ENCODE peak calls at places on chromosomes 1 and 21, in eight cellular contexts. Q is AG08396, O is neural crest cell, J is fibroblast of mammary gland, K is HuH-7.5, H is hepatocyte, Z is fibroblast of lung, T is cardiac septum. F is an unnamed sample.

GRCh38 chr1:46248122-46248920 is 758 bp downstream of the RAD54L start:
- DNase-seq in Q (no peak), O (peak), J (peak), K (peak), H (peak), Z (peak), T (no peak), F (peak)

GRCh38 chr1:41394918-41395598 is 33.8 kb downstream of the FOXO6 start:
- DNase-seq in Q (no peak), O (no peak), J (no peak), K (no peak), H (peak), Z (peak), T (no peak), F (no peak)

GRCh38 chr1:114703242-114703641 is 7.9 kb upstream of the AMPD1 start:
- DNase-seq in Q (no peak), O (no peak), J (peak), K (no peak), H (no peak), Z (no peak), T (no peak), F (no peak)

GRCh38 chr1:232628335-232629214 is 1.4 kb downstream of the SIPA1L2 start:
- DNase-seq in Q (peak), O (no peak), J (peak), K (no peak), H (peak), Z (peak), T (no peak), F (no peak)

GRCh38 chr1:154719586-154720327 is 111.8 kb upstream of the ADAR start:
- DNase-seq in Q (no peak), O (no peak), J (no peak), K (no peak), H (no peak), Z (no peak), T (no peak), F (no peak)

GRCh38 chr1:88634538-88634937 is 49.5 kb upstream of the PKN2 start:
- DNase-seq in Q (no peak), O (no peak), J (no peak), K (no peak), H (no peak), Z (no peak), T (no peak), F (no peak)

GRCh38 chr1:116765962-116766361 is 11.7 kb downstream of the CD2 start:
- DNase-seq in Q (no peak), O (no peak), J (peak), K (no peak), H (no peak), Z (peak), T (no peak), F (no peak)

GRCh38 chr1:235996048-235996785 is 68.7 kb downstream of the NID1 start:
- DNase-seq in Q (no peak), O (no peak), J (no peak), K (no peak), H (no peak), Z (no peak), T (no peak), F (no peak)

GRCh38 chr1:71753746-71754145 is 528.6 kb downstream of the NEGR1 start:
- DNase-seq in Q (no peak), O (no peak), J (no peak), K (no peak), H (no peak), Z (no peak), T (no peak), F (no peak)

GRCh38 chr1:17851075-17851474 is 95.9 kb downstream of the ACTL8 start:
- DNase-seq in Q (no peak), O (no peak), J (peak), K (no peak), H (no peak), Z (no peak), T (no peak), F (no peak)

GRCh38 chr1:42454409-42454808 is 1.4 kb downstream of the ZMYND12 start:
- DNase-seq in Q (no peak), O (no peak), J (no peak), K (no peak), H (no peak), Z (no peak), T (no peak), F (no peak)

GRCh38 chr1:159009704-159010361 is at the start of gene IFI16:
- DNase-seq in Q (peak), O (no peak), J (peak), K (no peak), H (peak), Z (peak), T (no peak), F (peak)

GRCh38 chr1:156556354-156556753 is 16.0 kb downstream of the IQGAP3 start:
- DNase-seq in Q (no peak), O (no peak), J (no peak), K (no peak), H (no peak), Z (no peak), T (no peak), F (no peak)

GRCh38 chr1:242245255-242245654 is 246.4 kb upstream of the MAP1LC3C start:
- DNase-seq in Q (no peak), O (no peak), J (no peak), K (no peak), H (no peak), Z (no peak), T (no peak), F (no peak)

GRCh38 chr21:45892156-45892919 is 89.2 kb upstream of the COL6A1 start:
- DNase-seq in Q (no peak), O (no peak), J (no peak), K (no peak), H (no peak), Z (no peak), T (no peak), F (no peak)

GRCh38 chr1:111738436-111739221 is 566 bp downstream of the INKA2 start:
- DNase-seq in Q (peak), O (peak), J (peak), K (peak), H (peak), Z (peak), T (peak), F (peak)

GRCh38 chr1:35833424-35833823 is 25.6 kb downstream of the AGO4 start:
- DNase-seq in Q (no peak), O (no peak), J (no peak), K (no peak), H (no peak), Z (no peak), T (no peak), F (no peak)

GRCh38 chr1:12542596-12543592 is 75.1 kb downstream of the DHRS3 start:
- DNase-seq in Q (no peak), O (no peak), J (no peak), K (no peak), H (no peak), Z (no peak), T (peak), F (no peak)

GRCh38 chr1:232239557-232240468 is 390.1 kb downstream of the SIPA1L2 start:
- DNase-seq in Q (no peak), O (no peak), J (no peak), K (no peak), H (no peak), Z (no peak), T (no peak), F (no peak)

GRCh38 chr1:119631433-119632102 is 16.5 kb downstream of the ZNF697 start:
- DNase-seq in Q (peak), O (no peak), J (peak), K (peak), H (peak), Z (peak), T (peak), F (no peak)

GRCh38 chr1:115771094-115771846 is 2.8 kb upstream of the CASQ2 start:
- DNase-seq in Q (no peak), O (no peak), J (peak), K (no peak), H (peak), Z (peak), T (no peak), F (no peak)

GRCh38 chr21:25370311-25370744 is 237.0 kb downstream of the MRPL39 start:
- DNase-seq in Q (peak), O (no peak), J (peak), K (no peak), H (peak), Z (peak), T (no peak), F (no peak)

GRCh38 chr1:91549041-91549735 is 48.5 kb downstream of the CDC7 start:
- DNase-seq in Q (no peak), O (no peak), J (no peak), K (no peak), H (no peak), Z (no peak), T (no peak), F (peak)

F was measured in stimulated activated naive CD4-positive, alpha-beta T cell.